ENCODE peak calls at places on chromosomes 11 and 22, in six cellular contexts. V is cardiac fibroblast, J is tibial artery, G is Calu3, W is GM06990, F is IMR-90. K is an unnamed sample.

GRCh38 chr11:1728281-1728680 is 22.1 kb downstream of the IFITM10 start:
- DNase-seq in W (no peak), J (no peak), V (no peak), F (no peak), G (no peak), K (no peak)

GRCh38 chr11:58923300-58923788 is 15.9 kb upstream of the GLYATL1 start:
- DNase-seq in G (no peak), W (no peak), F (peak; percentile 46), J (no peak), V (peak; percentile 29), K (peak; percentile 36)

GRCh38 chr11:36631704-36632287 is 33.8 kb upstream of the RAG2 start:
- DNase-seq in F (no peak), W (peak; percentile 15), G (no peak), J (no peak), V (no peak), K (peak; percentile 30)

GRCh38 chr11:20213790-20214189 is 53.5 kb upstream of the DBX1 start:
- DNase-seq in W (peak; percentile 47), F (no peak), J (no peak), G (no peak), V (no peak), K (no peak)

GRCh38 chr22:25736378-25737011 is 5.5 kb upstream of the MYO18B start:
- DNase-seq in V (no peak), F (no peak), J (no peak), W (no peak), G (no peak), K (no peak)

GRCh38 chr11:111602865-111603632 is 800 bp downstream of the SIK2 start:
- DNase-seq in V (peak; percentile 49), J (peak; percentile 78), G (peak; percentile 33), F (peak; percentile 43), W (no peak), K (peak; percentile 48)

GRCh38 chr11:126431401-126432064 is 76.0 kb downstream of the ST3GAL4 start:
- DNase-seq in F (peak; percentile 72), W (no peak), J (peak; percentile 84), V (peak; percentile 84), G (peak; percentile 49), K (no peak)

GRCh38 chr11:118929496-118930151 is 3.9 kb upstream of the BCL9L start:
- DNase-seq in F (peak; percentile 77), G (peak; percentile 81), J (peak; percentile 93), V (peak; percentile 89), W (peak; percentile 69), K (peak; percentile 77)

GRCh38 chr22:22397292-22397870 is 111.2 kb downstream of the ZNF280B start:
- DNase-seq in F (no peak), V (peak; percentile 56), G (peak; percentile 35), W (no peak), J (no peak), K (no peak)

GRCh38 chr11:133746663-133747306 is 98.5 kb downstream of the SPATA19 start:
- DNase-seq in F (no peak), J (no peak), W (no peak), G (no peak), V (no peak), K (peak; percentile 2)

GRCh38 chr11:106306942-106307341 is 229.5 kb downstream of the AASDHPPT start:
- DNase-seq in F (no peak), W (no peak), V (peak; percentile 15), J (no peak), G (no peak), K (no peak)

GRCh38 chr11:11620251-11620965 is 1.4 kb downstream of the GALNT18 start:
- DNase-seq in J (peak; percentile 80), G (peak; percentile 62), F (peak; percentile 12), W (peak; percentile 60), V (no peak), K (peak; percentile 57)

GRCh38 chr11:56911312-56911711 is 77.4 kb upstream of the OR5AK2 start:
- DNase-seq in W (no peak), V (peak; percentile 2), J (no peak), F (no peak), G (peak; percentile 38), K (no peak)

GRCh38 chr11:114129699-114130659 is 70.5 kb downstream of the ZBTB16 start:
- DNase-seq in W (no peak), V (no peak), G (no peak), J (no peak), F (no peak), K (no peak)

GRCh38 chr11:70906101-70906500 is 346.3 kb downstream of the SHANK2 start:
- DNase-seq in G (no peak), V (no peak), W (no peak), J (no peak), F (no peak), K (no peak)

GRCh38 chr11:41459602-41460405 is at the start of gene LRRC4C:
- DNase-seq in G (no peak), W (peak; percentile 15), F (no peak), V (no peak), J (no peak), K (no peak)

GRCh38 chr11:124115782-124116616 is 749 bp downstream of the VWA5A start:
- DNase-seq in V (peak; percentile 9), G (no peak), F (no peak), J (no peak), W (no peak), K (no peak)

GRCh38 chr11:122601131-122602125 is 54.1 kb upstream of the UBASH3B start:
- DNase-seq in F (peak; percentile 69), W (no peak), J (no peak), V (peak; percentile 70), G (no peak), K (no peak)

GRCh38 chr11:2805388-2806057 is 80.1 kb downstream of the CDKN1C start:
- DNase-seq in G (no peak), W (no peak), F (no peak), V (no peak), J (no peak), K (no peak)

GRCh38 chr22:49992921-49993648 is 19.5 kb downstream of the IL17REL start:
- DNase-seq in W (no peak), V (peak; percentile 66), G (peak; percentile 78), J (peak; percentile 69), F (peak; percentile 43), K (peak; percentile 90)

GRCh38 chr11:130581631-130582030 is 133.2 kb downstream of the ADAMTS15 start:
- DNase-seq in G (no peak), F (peak; percentile 19), W (no peak), J (no peak), V (peak; percentile 54), K (no peak)
- TF ChIP-seq CTCF in G (no peak), F (no peak), W (no peak), J (no peak), V (no peak), K (no peak)

GRCh38 chr11:18632841-18633240 is 1.3 kb downstream of the SPTY2D1 start:
- DNase-seq in W (no peak), J (no peak), F (peak; percentile 6), V (no peak), G (no peak), K (no peak)

GRCh38 chr11:18633256-18634139 is 644 bp downstream of the SPTY2D1 start:
- DNase-seq in J (no peak), V (peak; percentile 12), W (peak; percentile 47), G (peak; percentile 2), F (peak; percentile 48), K (peak; percentile 38)

DNA sequence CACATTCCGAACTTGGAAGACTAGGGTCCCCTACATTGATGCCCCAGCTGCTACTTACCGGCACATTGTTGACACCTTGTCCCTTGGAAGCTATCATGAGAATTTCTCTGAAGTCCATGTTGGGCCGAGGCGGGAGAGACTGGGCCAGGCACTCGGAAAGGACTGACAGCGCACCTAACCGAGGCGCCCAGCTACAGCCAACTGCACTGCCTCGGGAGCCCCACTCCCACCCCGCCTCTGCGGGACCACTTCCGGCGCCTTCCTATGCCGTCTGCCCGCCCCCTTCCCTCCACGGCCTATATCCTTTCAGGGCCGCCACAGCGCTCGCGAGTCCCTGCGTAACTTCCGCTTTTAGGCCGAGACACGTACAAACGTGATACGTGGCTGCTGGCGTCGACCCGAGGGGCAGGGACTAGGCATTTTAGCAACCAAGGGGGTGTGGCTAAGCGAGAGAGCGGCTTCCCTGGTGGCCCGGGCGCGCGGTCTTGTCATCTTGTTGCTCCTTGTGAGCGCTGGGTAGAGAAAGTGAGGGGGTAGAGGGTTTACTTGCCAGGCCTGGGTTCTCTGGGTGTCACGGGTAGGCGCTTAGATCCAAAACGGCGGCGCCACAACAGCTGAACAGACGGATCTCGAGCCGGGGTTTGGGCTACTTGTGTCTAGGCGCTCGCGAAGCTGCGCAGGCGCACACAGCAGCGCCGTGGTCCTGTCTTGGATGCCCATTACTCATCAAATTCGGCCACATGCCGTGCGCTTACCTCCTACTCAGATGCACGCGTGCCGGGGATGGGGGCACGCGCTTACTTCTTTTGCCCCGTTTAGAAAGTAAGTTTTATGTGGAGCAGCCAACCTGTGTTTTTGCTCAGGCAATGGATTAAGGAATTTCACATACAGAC is at the start of gene SPTY2D1:
- DNase-seq in J (peak; percentile 100), F (peak; percentile 99), W (peak; percentile 94), G (peak; percentile 97), V (peak; percentile 99), K (peak; percentile 96)
- TF ChIP-seq CTCF in J (no peak), F (no peak), W (no peak), G (no peak), V (no peak), K (no peak)

DNA sequence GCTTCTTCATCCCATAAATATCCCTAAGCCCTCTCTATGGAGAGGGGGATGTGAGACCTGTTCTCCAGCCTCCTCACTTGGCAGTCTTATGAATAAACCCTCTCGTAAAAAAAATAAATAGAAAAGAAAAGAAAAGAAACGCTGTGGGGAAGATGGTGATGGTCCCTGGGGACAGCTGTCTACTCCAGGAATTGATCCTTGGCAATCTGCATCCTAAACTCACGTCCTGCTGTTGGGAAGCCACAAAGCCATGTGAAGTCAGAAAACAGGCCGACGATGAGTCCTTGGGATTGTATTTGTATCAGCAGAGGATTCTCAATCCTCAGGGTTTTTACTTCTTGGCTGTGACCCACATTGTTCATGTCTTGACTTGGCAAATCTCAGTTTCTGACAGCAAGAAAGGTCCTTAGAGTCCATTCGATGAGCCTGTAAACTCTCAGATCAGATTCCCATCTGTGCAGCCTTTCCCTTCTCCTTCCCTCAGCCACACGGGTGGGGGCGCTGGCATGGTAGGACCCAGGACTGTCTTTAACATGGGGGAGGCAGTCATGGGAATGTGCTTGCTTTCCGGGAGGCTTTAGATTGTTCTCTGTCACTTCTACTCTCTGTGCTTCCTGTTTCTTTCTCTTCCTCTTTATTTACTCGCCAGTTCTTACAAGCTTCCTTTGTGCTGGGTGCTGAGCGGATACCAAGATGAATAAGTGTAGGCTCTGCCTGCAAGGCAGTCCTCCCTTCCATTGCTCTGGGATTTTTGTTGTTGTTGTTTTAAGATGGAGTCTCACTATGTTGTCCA is 24.9 kb downstream of the TCP11L1 start:
- DNase-seq in W (peak; percentile 32), V (peak; percentile 8), G (no peak), J (no peak), F (no peak), K (no peak)
- TF ChIP-seq CTCF in W (no peak), V (no peak), G (no peak), J (no peak), F (no peak), K (no peak)

DNA sequence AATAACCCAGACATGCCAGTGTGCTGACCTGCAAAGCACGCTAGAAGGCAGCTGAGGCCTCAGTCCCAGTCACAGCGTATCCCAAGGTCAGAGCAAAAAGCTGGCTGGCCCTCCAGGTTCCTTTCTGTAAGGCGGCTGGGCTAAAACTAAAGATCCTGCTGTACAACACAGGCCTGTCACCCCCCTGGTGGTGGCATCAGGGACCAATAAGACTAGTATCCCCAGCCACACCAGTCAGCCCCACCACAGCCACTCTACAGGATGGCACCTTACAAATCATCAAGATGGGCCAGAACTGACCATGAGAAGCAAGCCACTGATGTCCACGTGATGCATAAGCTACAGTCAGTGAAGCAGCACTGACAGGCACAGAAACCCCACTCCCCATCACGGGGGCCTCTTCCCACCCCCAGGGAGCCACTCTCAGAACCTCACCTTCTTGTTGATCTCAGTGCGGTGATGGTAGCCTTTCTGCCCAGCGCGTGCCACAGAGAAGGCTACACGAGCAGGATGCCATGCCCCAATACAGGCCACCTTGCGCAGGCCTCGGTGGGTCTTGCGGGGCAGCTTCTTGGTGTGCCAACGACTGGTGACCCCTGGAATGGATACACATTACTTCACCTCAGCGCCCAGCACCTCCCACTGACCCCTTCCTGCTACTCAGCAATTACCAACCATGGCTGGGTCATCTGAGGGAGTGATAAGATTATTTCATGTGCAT is 5.0 kb downstream of the RPL3 start:
- DNase-seq in V (no peak), J (no peak), F (no peak), W (no peak), G (no peak), K (no peak)
- TF ChIP-seq CTCF in V (no peak), J (no peak), F (no peak), W (no peak), G (no peak), K (no peak)

K was measured in GM13976.